ENCODE peak calls at places on chromosomes 13 and 19, in four cellular contexts. J is K562, M is WTC11, E is HepG2. C is an unnamed sample.

GRCh38 chr13:74201530-74201929 is 67.3 kb upstream of the KLF12 start:
- DNase-seq in J (no peak), M (no peak), E (no peak), C (no peak)

GRCh38 chr13:51000576-51001260 is 91.1 kb downstream of the RNASEH2B start:
- DNase-seq in M (no peak), E (no peak), J (no peak), C (no peak)

GRCh38 chr13:25034173-25034572 is 61.8 kb upstream of the PABPC3 start:
- DNase-seq in J (no peak), E (no peak), M (no peak), C (no peak)

GRCh38 chr19:42284066-42284501 is 15.0 kb downstream of the CIC start:
- DNase-seq in M (peak), E (no peak), J (peak), C (peak)

GRCh38 chr19:13012690-13013608 is 17.7 kb downstream of the NFIX start:
- DNase-seq in E (peak), J (peak), M (peak), C (no peak)

GRCh38 chr13:41825691-41826090 is 135.2 kb downstream of the VWA8 start:
- DNase-seq in E (no peak), J (no peak), M (no peak), C (no peak)

GRCh38 chr13:28658539-28658795 is 463 bp upstream of the POMP start:
- DNase-seq in M (no peak), J (no peak), E (no peak), C (no peak)

GRCh38 chr19:48481846-48482639 is 12.9 kb downstream of the CYTH2 start:
- DNase-seq in E (no peak), J (no peak), M (no peak), C (no peak)

GRCh38 chr19:38913958-38914357 is 2.0 kb upstream of the CCER2 start:
- DNase-seq in J (no peak), E (no peak), M (no peak), C (no peak)

GRCh38 chr19:13842294-13843103 is 34.4 kb upstream of the NANOS3 start:
- DNase-seq in J (peak), M (peak), E (no peak), C (no peak)

GRCh38 chr19:6126335-6126974 is 9.0 kb upstream of the ACSBG2 start:
- DNase-seq in M (no peak), E (peak), J (peak), C (peak)
- TF ChIP-seq ELF4 in M (no peak), E (no peak), J (no peak), C (no peak)

GRCh38 chr13:29849071-29849541 is 1.3 kb downstream of the UBL3 start:
- DNase-seq in M (no peak), E (peak), J (no peak), C (no peak)

GRCh38 chr13:29849731-29850212 is 645 bp downstream of the UBL3 start:
- DNase-seq in J (peak), E (peak), M (peak), C (peak)

GRCh38 chr13:29845440-29846056 is 4.9 kb downstream of the UBL3 start:
- DNase-seq in E (no peak), J (no peak), M (no peak), C (no peak)

GRCh38 chr13:29846475-29847256 is 3.8 kb downstream of the UBL3 start:
- DNase-seq in J (no peak), E (no peak), M (no peak), C (no peak)

GRCh38 chr13:29847501-29847983 is 2.9 kb downstream of the UBL3 start:
- DNase-seq in E (peak), M (no peak), J (no peak), C (no peak)
- TF ChIP-seq ELF4 in E (no peak), M (no peak), J (no peak), C (no peak)

GRCh38 chr13:111905609-111905945 is 161.4 kb upstream of the SOX1 start:
- DNase-seq in E (no peak), M (no peak), J (no peak), C (no peak)

GRCh38 chr13:111906306-111906705 is 160.6 kb upstream of the SOX1 start:
- DNase-seq in J (no peak), E (no peak), M (no peak), C (no peak)

GRCh38 chr13:111904166-111904565 is 162.8 kb upstream of the SOX1 start:
- DNase-seq in J (no peak), E (no peak), M (peak), C (no peak)

GRCh38 chr13:111903143-111903542 is 163.8 kb upstream of the SOX1 start:
- DNase-seq in J (no peak), M (no peak), E (no peak), C (no peak)

DNA sequence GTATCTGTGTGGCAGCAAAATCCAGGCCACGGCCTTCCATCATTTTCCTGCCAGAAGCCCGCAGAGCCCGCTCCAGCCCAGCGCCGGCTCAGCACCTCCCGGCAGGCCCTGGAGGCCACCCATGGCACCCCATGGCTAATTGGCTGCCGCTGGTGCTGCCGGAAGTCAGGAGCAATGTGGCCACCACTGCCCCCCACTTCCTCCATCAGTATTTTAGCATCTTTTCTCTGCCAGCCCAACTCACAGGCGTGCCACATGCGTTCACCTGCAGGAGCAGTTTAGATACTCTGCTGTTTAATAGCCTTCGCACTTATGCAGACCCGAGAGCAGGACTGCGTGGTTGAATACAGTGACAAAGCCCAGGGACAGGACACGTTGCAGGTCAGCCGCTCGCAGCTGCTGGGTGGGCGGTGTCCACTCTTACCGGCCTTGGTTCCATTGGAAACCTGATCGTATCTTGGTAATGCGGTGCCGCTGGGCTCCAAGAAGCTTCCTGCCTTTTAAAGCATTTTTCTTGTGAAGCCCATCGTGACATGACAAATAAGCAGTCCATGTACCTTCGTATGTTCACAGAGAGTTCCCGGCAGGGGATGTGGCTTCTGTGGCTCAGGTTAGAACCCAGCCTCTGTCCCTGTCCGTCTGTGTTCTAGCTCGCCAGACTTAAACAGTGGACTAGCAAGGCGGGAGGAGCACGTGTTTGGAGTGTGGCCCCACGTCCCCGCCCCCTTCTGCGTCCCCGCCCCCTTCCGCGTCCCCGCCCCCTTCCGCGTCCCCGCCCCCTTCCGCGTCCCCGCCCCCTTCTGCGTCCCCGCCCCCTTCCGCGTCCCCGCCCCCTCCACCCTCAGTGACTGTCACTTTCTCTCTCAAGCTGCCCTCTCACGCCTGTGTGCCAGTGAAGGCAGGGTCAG is 162.0 kb upstream of the SOX1 start:
- DNase-seq in M (peak), E (no peak), J (peak), C (peak)
- TF ChIP-seq ELF4 in M (no peak), E (no peak), J (no peak), C (no peak)

DNA sequence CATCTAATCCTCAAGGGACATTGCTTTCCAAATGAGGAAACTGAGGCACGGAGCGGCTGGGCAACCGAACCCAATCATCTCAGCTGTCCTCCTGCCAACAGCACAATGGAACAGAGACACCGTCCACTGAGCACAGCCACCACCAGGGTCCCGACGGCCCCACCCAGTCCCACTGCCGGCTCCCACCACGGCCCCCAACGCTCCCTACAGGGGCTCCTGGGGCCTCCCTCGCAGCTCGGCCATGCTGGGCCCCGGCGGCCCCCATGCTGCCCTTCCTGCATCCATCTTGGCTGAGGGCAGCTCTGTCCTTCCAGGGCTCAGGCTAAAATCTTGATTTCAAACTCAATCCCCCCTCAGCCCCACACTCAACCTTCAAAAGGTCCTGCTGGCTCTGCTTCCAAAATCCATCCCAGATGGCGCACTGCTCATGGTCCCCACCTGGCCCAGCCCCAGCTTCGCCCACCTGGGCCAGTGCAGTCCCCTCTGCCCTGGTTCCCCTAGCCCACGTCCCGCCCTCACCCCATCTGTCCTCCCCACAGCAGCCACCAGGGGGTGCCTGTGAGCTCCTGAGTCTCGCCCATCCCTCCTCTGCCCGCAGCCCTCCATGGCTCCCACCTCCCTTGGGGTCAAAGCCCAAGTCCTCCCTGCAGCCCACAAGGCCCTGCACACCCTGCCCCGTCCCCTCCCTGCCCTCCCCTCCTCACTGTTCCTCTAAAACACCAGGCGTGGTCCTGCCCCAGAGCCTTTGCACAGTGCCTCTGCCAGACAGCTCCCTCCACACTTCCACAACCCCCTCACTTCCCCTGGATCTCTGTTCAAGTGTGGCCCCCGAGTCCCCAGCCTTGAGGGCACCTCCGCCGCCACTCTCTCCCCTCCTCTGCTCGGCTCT is 7.9 kb downstream of the PIP5K1C start:
- DNase-seq in E (no peak), M (peak), J (peak), C (no peak)
- TF ChIP-seq ELF4 in E (no peak), M (no peak), J (no peak), C (no peak)

GRCh38 chr19:10748924-10749434 is 31.1 kb downstream of the DNM2 start:
- DNase-seq in M (no peak), J (peak), E (peak), C (no peak)
- TF ChIP-seq ELF4 in M (no peak), J (no peak), E (no peak), C (no peak)

DNA sequence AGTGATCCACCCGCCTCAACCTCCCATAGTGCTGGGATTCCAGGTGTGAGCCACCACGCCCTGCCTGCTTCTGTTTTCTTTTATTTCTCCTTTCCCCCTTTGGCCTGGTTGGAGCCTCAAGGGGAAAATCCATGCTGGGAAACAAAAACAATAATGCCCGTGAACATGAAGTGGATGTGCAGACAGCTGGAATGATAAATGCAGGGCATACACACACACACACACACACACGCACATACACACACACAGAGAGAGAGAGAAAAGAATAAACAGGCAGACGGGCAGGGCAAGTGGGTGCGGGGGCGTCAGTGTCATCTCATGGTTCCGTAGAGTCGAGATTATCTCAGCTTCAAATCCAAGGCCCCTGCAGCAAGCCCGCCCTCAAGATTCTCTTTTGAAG is 4.4 kb upstream of the PLEKHF1 start:
- DNase-seq in M (no peak), J (no peak), E (no peak), C (no peak)
- TF ChIP-seq ELF4 in M (no peak), J (no peak), E (no peak), C (no peak)

GRCh38 chr19:45879055-45879454 is 6.9 kb downstream of the IRF2BP1 start:
- DNase-seq in J (no peak), M (no peak), E (no peak), C (no peak)

GRCh38 chr19:45876161-45876410 is 9.9 kb downstream of the IRF2BP1 start:
- DNase-seq in M (no peak), E (no peak), J (no peak), C (no peak)

GRCh38 chr19:45876411-45877197 is 9.3 kb downstream of the IRF2BP1 start:
- DNase-seq in E (peak), J (peak), M (peak), C (no peak)

GRCh38 chr19:45879971-45880370 is 6.0 kb downstream of the IRF2BP1 start:
- DNase-seq in M (no peak), J (no peak), E (no peak), C (no peak)

DNA sequence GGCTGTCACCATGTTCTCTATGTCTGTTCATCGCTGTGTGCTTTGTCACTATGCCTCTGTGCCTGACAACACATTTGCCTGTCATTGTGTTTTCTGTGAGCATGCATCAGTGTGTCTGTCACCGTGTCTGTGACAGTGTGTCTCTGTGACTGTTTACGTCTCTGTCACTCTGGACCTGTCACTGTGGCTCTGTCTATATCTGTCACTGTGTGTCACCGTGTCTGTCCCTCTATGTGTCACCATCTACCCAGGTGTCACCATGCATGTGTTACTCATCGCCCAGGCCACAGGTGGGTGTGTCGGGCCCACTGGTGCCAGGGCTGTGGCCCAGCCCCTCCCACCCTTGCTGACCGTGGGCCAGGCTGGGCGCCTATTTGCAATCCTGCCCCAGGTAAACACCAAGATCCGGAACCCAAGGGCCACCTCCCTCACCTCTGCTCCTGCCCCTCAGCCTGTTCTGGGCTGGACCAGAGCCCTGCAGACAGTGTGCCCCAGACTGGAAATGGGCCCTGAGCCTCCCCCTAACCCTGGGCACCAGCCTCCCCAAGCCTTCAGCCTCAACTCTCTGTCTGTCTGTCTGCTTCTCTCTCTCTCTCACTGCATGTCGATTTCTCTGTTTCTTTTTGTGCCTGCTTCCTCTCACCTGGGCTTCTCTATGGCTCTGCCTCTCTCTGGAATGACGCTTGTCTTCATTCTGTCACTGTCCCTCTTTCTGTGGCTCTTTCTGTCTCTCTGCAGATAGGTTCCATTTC is 7.7 kb downstream of the IRF2BP1 start:
- DNase-seq in J (no peak), E (peak), M (no peak), C (no peak)
- TF ChIP-seq ELF4 in J (no peak), E (no peak), M (no peak), C (no peak)

C was measured in HEK293T.